ENCODE peak calls at places on chromosomes 1 and 21, in ten cellular contexts. Y, A, P, N, H, T, C, Z, B and K are unnamed samples.

GRCh38 chr1:235030919-235031596 is 97.6 kb downstream of the TOMM20 start:
- DNase-seq in Y (no peak), A (no peak), P (no peak), N (no peak), H (no peak), T (no peak), C (no peak), Z (no peak), B (no peak), K (no peak)

GRCh38 chr1:3654549-3655281 is 2.4 kb downstream of the TP73 start:
- DNase-seq in Y (no peak), A (no peak), P (no peak), N (no peak), H (no peak), T (no peak), C (no peak), Z (no peak), B (no peak), K (no peak)

GRCh38 chr1:60223370-60223652 is 149.7 kb upstream of the C1orf87 start:
- DNase-seq in Y (no peak), A (no peak), P (no peak), N (no peak), H (no peak), T (no peak), C (no peak), Z (no peak), B (no peak), K (no peak)

GRCh38 chr1:18725231-18725895 is 94.7 kb downstream of the PAX7 start:
- DNase-seq in Y (no peak), A (no peak), P (no peak), N (no peak), H (no peak), T (no peak), C (no peak), Z (no peak), B (no peak), K (no peak)

GRCh38 chr21:45972716-45973474 is 8.7 kb upstream of the COL6A1 start:
- DNase-seq in Y (no peak), A (peak), P (peak), N (peak), H (peak), T (peak), C (no peak), Z (peak), B (no peak), K (peak)

GRCh38 chr1:170765279-170765678 is 101.3 kb downstream of the PRRX1 start:
- DNase-seq in Y (no peak), A (no peak), P (no peak), N (no peak), H (no peak), T (no peak), C (no peak), Z (no peak), B (no peak), K (no peak)

GRCh38 chr21:41548781-41549180 is 40.8 kb upstream of the TMPRSS2 start:
- DNase-seq in Y (no peak), A (no peak), P (no peak), N (no peak), H (no peak), T (no peak), C (no peak), Z (no peak), B (no peak), K (no peak)

GRCh38 chr1:117054068-117054467 is 6.1 kb upstream of the TTF2 start:
- DNase-seq in Y (no peak), A (no peak), P (no peak), N (no peak), H (no peak), T (no peak), C (no peak), Z (no peak), B (no peak), K (no peak)

GRCh38 chr1:2545754-2546514 is 10.2 kb upstream of the TNFRSF14 start:
- DNase-seq in Y (peak), A (peak), P (peak), N (peak), H (peak), T (peak), C (peak), Z (peak), B (peak), K (peak)

GRCh38 chr1:32755098-32755809 is 52.7 kb upstream of the SYNC start:
- DNase-seq in Y (no peak), A (no peak), P (no peak), N (no peak), H (no peak), T (no peak), C (no peak), Z (peak), B (no peak), K (no peak)

GRCh38 chr1:234602334-234603220 is 7.4 kb downstream of the IRF2BP2 start:
- DNase-seq in Y (no peak), A (peak), P (peak), N (peak), H (peak), T (no peak), C (peak), Z (peak), B (peak), K (no peak)

GRCh38 chr1:87958711-87959110 is 630.0 kb downstream of the LMO4 start:
- DNase-seq in Y (no peak), A (no peak), P (no peak), N (no peak), H (no peak), T (no peak), C (no peak), Z (no peak), B (no peak), K (no peak)

GRCh38 chr1:114215426-114215825 is 61.8 kb upstream of the SYT6 start:
- DNase-seq in Y (no peak), A (no peak), P (no peak), N (no peak), H (no peak), T (no peak), C (peak), Z (no peak), B (no peak), K (no peak)

GRCh38 chr1:210882414-210883221 is 251.3 kb downstream of the KCNH1 start:
- DNase-seq in Y (no peak), A (peak), P (peak), N (no peak), H (no peak), T (no peak), C (peak), Z (no peak), B (no peak), K (no peak)

GRCh38 chr1:170711682-170712081 is 47.8 kb downstream of the PRRX1 start:
- DNase-seq in Y (no peak), A (peak), P (peak), N (no peak), H (no peak), T (no peak), C (peak), Z (no peak), B (no peak), K (no peak)

GRCh38 chr1:161069201-161069685 is 448 bp downstream of the ARHGAP30 start:
- DNase-seq in Y (no peak), A (no peak), P (no peak), N (no peak), H (no peak), T (no peak), C (no peak), Z (no peak), B (peak), K (no peak)

GRCh38 chr1:229756666-229757065 is 130.6 kb downstream of the URB2 start:
- DNase-seq in Y (no peak), A (peak), P (peak), N (peak), H (no peak), T (no peak), C (peak), Z (no peak), B (no peak), K (no peak)

GRCh38 chr1:79323240-79324025 is 316.9 kb upstream of the ADGRL4 start:
- DNase-seq in Y (no peak), A (peak), P (peak), N (peak), H (no peak), T (no peak), C (peak), Z (no peak), B (no peak), K (no peak)

GRCh38 chr21:31752967-31753366 is 21.0 kb upstream of the SCAF4 start:
- DNase-seq in Y (no peak), A (no peak), P (no peak), N (no peak), H (no peak), T (no peak), C (no peak), Z (no peak), B (no peak), K (no peak)

GRCh38 chr1:25527226-25527846 is 16.1 kb upstream of the LDLRAP1 start:
- DNase-seq in Y (no peak), A (no peak), P (no peak), N (no peak), H (no peak), T (no peak), C (no peak), Z (peak), B (no peak), K (no peak)

GRCh38 chr1:240189386-240189989 is 97.8 kb downstream of the FMN2 start:
- DNase-seq in Y (no peak), A (peak), P (peak), N (no peak), H (peak), T (no peak), C (peak), Z (no peak), B (peak), K (peak)

GRCh38 chr1:225427249-225428065 is at the start of gene LBR:
- DNase-seq in Y (no peak), A (peak), P (no peak), N (no peak), H (no peak), T (no peak), C (peak), Z (no peak), B (peak), K (no peak)

GRCh38 chr1:107865627-107866026 is 99.4 kb downstream of the VAV3 start:
- DNase-seq in Y (no peak), A (no peak), P (no peak), N (no peak), H (no peak), T (no peak), C (no peak), Z (no peak), B (no peak), K (no peak)

GRCh38 chr1:24442764-24443163 is 27.2 kb downstream of the NIPAL3 start:
- DNase-seq in Y (no peak), A (no peak), P (no peak), N (no peak), H (no peak), T (no peak), C (no peak), Z (no peak), B (no peak), K (no peak)

GRCh38 chr1:61433646-61434045 is 291.3 kb downstream of the TM2D1 start:
- DNase-seq in Y (no peak), A (no peak), P (no peak), N (no peak), H (no peak), T (no peak), C (no peak), Z (no peak), B (no peak), K (no peak)

GRCh38 chr1:117686907-117687306 is 81.1 kb downstream of the TENT5C start:
- DNase-seq in Y (no peak), A (peak), P (peak), N (peak), H (no peak), T (no peak), C (no peak), Z (no peak), B (no peak), K (no peak)

GRCh38 chr1:94947453-94947852 is 20.5 kb upstream of the CNN3 start:
- DNase-seq in Y (no peak), A (peak), P (no peak), N (peak), H (no peak), T (no peak), C (no peak), Z (no peak), B (no peak), K (no peak)

GRCh38 chr1:93033785-93034184 is 45.3 kb upstream of the MTF2 start:
- DNase-seq in Y (no peak), A (peak), P (no peak), N (no peak), H (peak), T (no peak), C (no peak), Z (no peak), B (no peak), K (peak)